ENCODE peak calls at places on chromosomes 7 and 10, in seven cellular contexts. One of them, this sample, is unnamed.

GRCh38 chr10:8967004-8967530 is 912.6 kb downstream of the GATA3 start:
- DNase-seq in uterus: no peak
- DNase-seq in epithelial cell of esophagus: peak
- DNase-seq in mucosa of descending colon: no peak
- DNase-seq in lower lobe of right lung: no peak
- DNase-seq in upper lobe of right lung: no peak
- DNase-seq in HFF-Myc: no peak
- DNase-seq in this sample: no peak

GRCh38 chr10:28677889-28678686 is 767 bp downstream of the BAMBI start:
- DNase-seq in mucosa of descending colon: peak
- DNase-seq in uterus: peak
- DNase-seq in HFF-Myc: no peak
- DNase-seq in upper lobe of right lung: peak
- DNase-seq in lower lobe of right lung: peak
- DNase-seq in epithelial cell of esophagus: peak
- DNase-seq in this sample: peak

GRCh38 chr10:89553064-89553734 is 17.8 kb upstream of the SLC16A12 start:
- DNase-seq in lower lobe of right lung: no peak
- DNase-seq in HFF-Myc: peak
- DNase-seq in mucosa of descending colon: no peak
- DNase-seq in upper lobe of right lung: no peak
- DNase-seq in epithelial cell of esophagus: peak
- DNase-seq in uterus: no peak
- DNase-seq in this sample: no peak

GRCh38 chr10:75137533-75138438 is 26.3 kb downstream of the SAMD8 start:
- DNase-seq in epithelial cell of esophagus: peak
- DNase-seq in uterus: no peak
- DNase-seq in upper lobe of right lung: no peak
- DNase-seq in HFF-Myc: peak
- DNase-seq in lower lobe of right lung: no peak
- DNase-seq in mucosa of descending colon: no peak
- DNase-seq in this sample: no peak

GRCh38 chr10:12500406-12501303 is 151.3 kb downstream of the CAMK1D start:
- DNase-seq in mucosa of descending colon: peak
- DNase-seq in lower lobe of right lung: no peak
- DNase-seq in upper lobe of right lung: peak
- DNase-seq in uterus: no peak
- DNase-seq in HFF-Myc: peak
- DNase-seq in epithelial cell of esophagus: no peak
- DNase-seq in this sample: no peak

GRCh38 chr10:11304906-11305585 is 287.4 kb downstream of the CELF2 start:
- DNase-seq in lower lobe of right lung: no peak
- DNase-seq in HFF-Myc: no peak
- DNase-seq in epithelial cell of esophagus: no peak
- DNase-seq in upper lobe of right lung: no peak
- DNase-seq in uterus: no peak
- DNase-seq in mucosa of descending colon: no peak
- DNase-seq in this sample: no peak

GRCh38 chr10:127338391-127339108 is 142.2 kb upstream of the INSYN2A start:
- DNase-seq in uterus: peak
- DNase-seq in HFF-Myc: no peak
- DNase-seq in upper lobe of right lung: no peak
- DNase-seq in lower lobe of right lung: no peak
- DNase-seq in epithelial cell of esophagus: no peak
- DNase-seq in mucosa of descending colon: no peak
- DNase-seq in this sample: no peak

GRCh38 chr7:71754828-71755227 is 622.9 kb downstream of the GALNT17 start:
- DNase-seq in upper lobe of right lung: no peak
- DNase-seq in epithelial cell of esophagus: no peak
- DNase-seq in HFF-Myc: no peak
- DNase-seq in mucosa of descending colon: no peak
- DNase-seq in lower lobe of right lung: no peak
- DNase-seq in uterus: no peak
- DNase-seq in this sample: no peak

GRCh38 chr7:39624202-39624807 is 933 bp downstream of the RALA start:
- DNase-seq in HFF-Myc: no peak
- DNase-seq in uterus: no peak
- DNase-seq in lower lobe of right lung: no peak
- DNase-seq in mucosa of descending colon: peak
- DNase-seq in upper lobe of right lung: no peak
- DNase-seq in epithelial cell of esophagus: peak
- DNase-seq in this sample: no peak

GRCh38 chr7:136911362-136911761 is 42.9 kb downstream of the CHRM2 start:
- DNase-seq in lower lobe of right lung: no peak
- DNase-seq in mucosa of descending colon: no peak
- DNase-seq in HFF-Myc: no peak
- DNase-seq in epithelial cell of esophagus: peak
- DNase-seq in upper lobe of right lung: no peak
- DNase-seq in uterus: no peak
- DNase-seq in this sample: no peak

GRCh38 chr7:43475983-43476382 is 106.9 kb upstream of the STK17A start:
- DNase-seq in lower lobe of right lung: no peak
- DNase-seq in epithelial cell of esophagus: no peak
- DNase-seq in mucosa of descending colon: no peak
- DNase-seq in upper lobe of right lung: no peak
- DNase-seq in HFF-Myc: no peak
- DNase-seq in uterus: no peak
- DNase-seq in this sample: no peak

GRCh38 chr7:43481905-43482678 is 100.8 kb upstream of the STK17A start:
- DNase-seq in epithelial cell of esophagus: peak
- DNase-seq in mucosa of descending colon: no peak
- DNase-seq in lower lobe of right lung: no peak
- DNase-seq in upper lobe of right lung: no peak
- DNase-seq in HFF-Myc: peak
- DNase-seq in uterus: no peak
- DNase-seq in this sample: no peak

GRCh38 chr7:43479543-43479942 is 103.4 kb upstream of the STK17A start:
- DNase-seq in uterus: no peak
- DNase-seq in mucosa of descending colon: no peak
- DNase-seq in upper lobe of right lung: no peak
- DNase-seq in epithelial cell of esophagus: no peak
- DNase-seq in HFF-Myc: no peak
- DNase-seq in lower lobe of right lung: no peak
- DNase-seq in this sample: no peak

GRCh38 chr7:43480581-43480980 is 102.3 kb upstream of the STK17A start:
- DNase-seq in upper lobe of right lung: no peak
- DNase-seq in mucosa of descending colon: no peak
- DNase-seq in HFF-Myc: no peak
- DNase-seq in epithelial cell of esophagus: peak
- DNase-seq in uterus: no peak
- DNase-seq in lower lobe of right lung: no peak
- DNase-seq in this sample: no peak

GRCh38 chr7:43479042-43479441 is 103.9 kb upstream of the STK17A start:
- DNase-seq in lower lobe of right lung: no peak
- DNase-seq in upper lobe of right lung: no peak
- DNase-seq in HFF-Myc: no peak
- DNase-seq in uterus: no peak
- DNase-seq in mucosa of descending colon: no peak
- DNase-seq in epithelial cell of esophagus: peak
- DNase-seq in this sample: no peak
- TF ChIP-seq CTCF in lower lobe of right lung: no peak
- TF ChIP-seq CTCF in upper lobe of right lung: no peak
- TF ChIP-seq CTCF in HFF-Myc: no peak
- TF ChIP-seq CTCF in uterus: no peak
- TF ChIP-seq CTCF in mucosa of descending colon: no peak
- TF ChIP-seq CTCF in epithelial cell of esophagus: no peak
- TF ChIP-seq CTCF in this sample: no peak

DNA sequence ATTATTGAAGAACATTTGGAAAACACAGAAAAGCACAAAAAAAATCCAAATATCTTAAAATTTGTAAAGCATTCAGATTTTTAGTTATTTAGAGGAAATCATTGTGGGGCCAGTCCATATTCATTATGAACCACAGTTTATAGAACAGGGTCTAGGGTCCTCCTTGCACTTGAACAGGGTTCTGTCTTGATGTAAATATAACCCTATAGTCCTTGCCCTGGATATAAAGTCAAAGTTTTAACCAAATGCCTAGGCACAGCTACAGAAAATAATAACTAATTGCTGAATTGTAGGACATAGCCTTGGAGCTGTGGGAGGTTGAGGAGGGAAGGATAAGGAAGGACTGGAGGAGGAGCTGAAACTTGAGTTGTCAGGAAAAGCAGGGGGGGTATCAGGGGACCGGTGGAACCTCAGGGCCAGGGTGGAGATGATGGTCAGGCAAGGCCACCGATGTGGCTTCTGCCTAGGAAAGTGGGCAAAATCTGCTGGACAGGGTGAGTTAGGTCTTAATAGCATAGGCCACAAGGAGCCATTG is 25.7 kb downstream of the CASP7 start:
- DNase-seq in HFF-Myc: no peak
- DNase-seq in uterus: no peak
- DNase-seq in mucosa of descending colon: no peak
- DNase-seq in upper lobe of right lung: no peak
- DNase-seq in epithelial cell of esophagus: no peak
- DNase-seq in lower lobe of right lung: no peak
- DNase-seq in this sample: no peak
- TF ChIP-seq CTCF in HFF-Myc: no peak
- TF ChIP-seq CTCF in uterus: no peak
- TF ChIP-seq CTCF in mucosa of descending colon: no peak
- TF ChIP-seq CTCF in upper lobe of right lung: no peak
- TF ChIP-seq CTCF in epithelial cell of esophagus: no peak
- TF ChIP-seq CTCF in lower lobe of right lung: no peak
- TF ChIP-seq CTCF in this sample: no peak

DNA sequence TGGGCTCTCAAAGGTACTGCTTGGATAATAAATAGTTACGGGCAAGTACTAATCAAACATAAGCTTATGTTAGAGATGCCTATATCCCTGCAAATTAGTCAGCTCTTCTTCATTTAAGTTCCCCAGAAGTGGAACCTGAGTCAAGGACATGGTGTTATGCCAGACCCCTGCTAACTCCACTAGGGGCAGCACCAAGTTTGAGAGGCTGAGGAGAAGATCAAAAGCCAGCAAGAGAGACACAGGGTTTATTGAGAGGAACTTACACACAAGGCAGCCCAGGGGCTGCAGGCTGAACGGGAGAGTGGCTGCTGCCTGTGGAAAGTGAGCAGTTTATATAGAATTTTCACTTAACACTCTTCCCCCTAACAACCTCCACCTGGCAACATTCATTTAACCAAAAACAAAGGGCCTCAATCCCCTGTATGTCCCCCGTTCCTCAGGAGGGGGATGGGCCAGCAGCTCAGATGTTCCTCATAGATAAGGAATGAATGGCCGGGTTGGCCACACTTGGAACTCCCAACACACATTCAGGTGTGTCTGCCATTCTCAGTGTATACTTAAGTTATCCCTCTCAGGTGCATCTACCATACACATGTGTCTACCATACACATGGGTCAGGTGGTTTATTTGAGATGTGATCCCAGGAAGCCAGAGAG is 62.6 kb upstream of the GHITM start:
- DNase-seq in upper lobe of right lung: no peak
- DNase-seq in lower lobe of right lung: no peak
- DNase-seq in HFF-Myc: peak
- DNase-seq in uterus: peak
- DNase-seq in epithelial cell of esophagus: no peak
- DNase-seq in mucosa of descending colon: no peak
- DNase-seq in this sample: no peak
- TF ChIP-seq CTCF in upper lobe of right lung: no peak
- TF ChIP-seq CTCF in lower lobe of right lung: no peak
- TF ChIP-seq CTCF in HFF-Myc: peak
- TF ChIP-seq CTCF in uterus: no peak
- TF ChIP-seq CTCF in epithelial cell of esophagus: no peak
- TF ChIP-seq CTCF in mucosa of descending colon: no peak
- TF ChIP-seq CTCF in this sample: no peak

DNA sequence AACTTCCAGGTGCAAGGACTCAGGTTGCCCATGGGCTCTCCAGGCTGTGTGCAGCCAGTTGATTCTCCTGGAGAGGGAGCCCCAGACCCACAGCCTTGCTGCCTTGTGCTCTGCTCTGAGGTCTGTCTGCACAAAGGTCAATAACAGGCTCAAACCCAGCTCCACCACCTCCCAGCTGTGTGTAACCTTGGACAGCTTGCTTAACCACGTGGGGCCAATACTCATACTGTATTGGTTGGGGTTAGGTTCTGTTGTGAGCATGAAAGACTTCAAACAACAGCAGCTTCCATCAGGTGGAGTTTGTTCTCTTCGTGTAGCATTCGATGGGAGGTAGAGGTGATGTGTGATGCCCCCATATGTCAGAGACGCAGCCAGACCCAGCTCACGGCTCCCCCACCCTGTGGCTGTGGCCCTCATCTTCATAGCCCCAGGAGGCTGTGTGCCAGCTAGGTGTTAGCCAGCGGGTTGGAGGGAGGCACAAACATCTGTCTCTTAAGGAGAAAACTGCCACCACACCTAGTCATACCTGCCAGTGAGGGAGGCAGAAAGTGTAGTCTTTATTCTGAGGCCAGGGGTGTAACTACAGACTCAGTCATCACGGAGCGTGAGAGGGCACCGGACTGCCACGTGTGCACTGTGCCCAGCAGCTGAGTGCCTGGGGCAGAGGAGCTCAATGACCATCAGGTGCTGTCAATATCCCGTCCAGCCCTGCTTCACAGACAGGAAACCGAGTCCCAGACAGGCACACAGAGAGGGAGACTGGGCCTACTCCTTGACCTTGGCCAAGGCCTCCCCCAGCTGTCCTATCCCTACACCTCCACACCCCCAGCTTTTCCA is 8.0 kb upstream of the POLD2 start:
- DNase-seq in upper lobe of right lung: no peak
- DNase-seq in epithelial cell of esophagus: peak
- DNase-seq in HFF-Myc: no peak
- DNase-seq in mucosa of descending colon: no peak
- DNase-seq in lower lobe of right lung: no peak
- DNase-seq in uterus: no peak
- DNase-seq in this sample: no peak
- TF ChIP-seq CTCF in upper lobe of right lung: no peak
- TF ChIP-seq CTCF in epithelial cell of esophagus: peak
- TF ChIP-seq CTCF in HFF-Myc: peak
- TF ChIP-seq CTCF in mucosa of descending colon: no peak
- TF ChIP-seq CTCF in lower lobe of right lung: no peak
- TF ChIP-seq CTCF in uterus: no peak
- TF ChIP-seq CTCF in this sample: no peak

DNA sequence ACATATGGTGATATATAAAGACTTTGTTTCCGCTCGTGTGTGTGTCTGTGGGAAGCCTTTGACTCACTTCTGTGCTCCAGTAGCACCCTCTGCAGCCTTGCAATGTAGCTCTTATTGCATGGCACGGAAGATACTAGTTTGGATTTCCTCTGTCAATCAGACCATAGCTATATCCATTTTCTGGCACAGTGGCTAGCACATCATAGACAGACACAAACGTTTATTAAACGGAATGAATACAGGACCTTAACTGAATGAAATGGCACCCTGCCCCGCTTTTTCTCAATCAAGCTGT is 124.0 kb upstream of the PTPN20 start:
- DNase-seq in epithelial cell of esophagus: peak
- DNase-seq in uterus: no peak
- DNase-seq in upper lobe of right lung: no peak
- DNase-seq in mucosa of descending colon: peak
- DNase-seq in HFF-Myc: peak
- DNase-seq in lower lobe of right lung: no peak
- DNase-seq in this sample: peak
- TF ChIP-seq CTCF in epithelial cell of esophagus: peak
- TF ChIP-seq CTCF in uterus: no peak
- TF ChIP-seq CTCF in upper lobe of right lung: no peak
- TF ChIP-seq CTCF in mucosa of descending colon: no peak
- TF ChIP-seq CTCF in HFF-Myc: no peak
- TF ChIP-seq CTCF in lower lobe of right lung: peak
- TF ChIP-seq CTCF in this sample: no peak